ENCODE peak calls at places on chromosomes 13 and 19, in eight cellular contexts. U is AG09309; N is nephron progenitor cell; O is Caki2; X is psoas muscle; I is central memory CD4-positive, alpha-beta T cell; S is NCI-H1436; F is BE2C. C is an unnamed sample.

GRCh38 chr13:92671821-92672220 is 554.8 kb upstream of the GPC6 start:
- DNase-seq in I (no peak), U (no peak), S (no peak), N (no peak), F (no peak), X (no peak), O (no peak), C (no peak)

GRCh38 chr19:13784731-13785452 is 10.4 kb upstream of the ZSWIM4 start:
- DNase-seq in I (peak), O (no peak), F (peak), S (peak), U (no peak), N (peak), X (peak), C (peak)

GRCh38 chr19:10551698-10552301 is 8.1 kb downstream of the ATG4D start:
- DNase-seq in N (no peak), O (no peak), S (peak), U (no peak), X (no peak), F (peak), I (no peak), C (no peak)

GRCh38 chr13:20414475-20415287 is 111.0 kb downstream of the CRYL1 start:
- DNase-seq in X (no peak), F (no peak), O (no peak), I (no peak), U (no peak), S (no peak), N (peak), C (no peak)

GRCh38 chr13:91313103-91313502 is 34.4 kb upstream of the MIR17HG start:
- DNase-seq in U (no peak), O (no peak), S (no peak), F (no peak), X (no peak), N (no peak), I (peak), C (no peak)

GRCh38 chr19:14113762-14114414 is 3.7 kb downstream of the PRKACA start:
- DNase-seq in O (no peak), S (no peak), U (no peak), N (no peak), I (peak), F (no peak), X (peak), C (peak)

GRCh38 chr13:40496035-40496810 is 170.2 kb downstream of the FOXO1 start:
- DNase-seq in S (no peak), O (no peak), N (no peak), F (no peak), U (no peak), X (no peak), I (no peak), C (no peak)

GRCh38 chr13:30846844-30847243 is 59.2 kb upstream of the MEDAG start:
- DNase-seq in O (no peak), F (no peak), S (no peak), I (no peak), U (no peak), N (no peak), X (no peak), C (no peak)

GRCh38 chr13:26377038-26377437 is 123.1 kb downstream of the CDK8 start:
- DNase-seq in U (no peak), S (no peak), F (peak), X (peak), I (no peak), N (peak), O (no peak), C (peak)

GRCh38 chr13:40204246-40204645 is 462.2 kb downstream of the FOXO1 start:
- DNase-seq in I (no peak), O (no peak), S (no peak), N (no peak), F (no peak), X (no peak), U (no peak), C (no peak)

GRCh38 chr13:41546372-41547252 is 89.3 kb downstream of the RGCC start:
- DNase-seq in N (no peak), O (peak), I (no peak), F (no peak), X (no peak), S (no peak), U (peak), C (no peak)

GRCh38 chr19:13437919-13438618 is 68.2 kb downstream of the CACNA1A start:
- DNase-seq in I (no peak), U (no peak), N (no peak), X (no peak), S (no peak), O (no peak), F (no peak), C (no peak)

GRCh38 chr19:14616310-14616870 is 33.5 kb downstream of the CLEC17A start:
- DNase-seq in F (no peak), X (no peak), I (no peak), S (no peak), U (no peak), N (no peak), O (no peak), C (no peak)

GRCh38 chr13:71851541-71851940 is 15.5 kb downstream of the DACH1 start:
- DNase-seq in S (no peak), I (no peak), F (no peak), O (no peak), U (no peak), N (no peak), X (no peak), C (no peak)

GRCh38 chr19:6551607-6552450 is 21.0 kb downstream of the TNFSF9 start:
- DNase-seq in N (peak), U (no peak), S (no peak), I (peak), O (no peak), F (peak), X (no peak), C (peak)

GRCh38 chr19:15337202-15337601 is 4.9 kb upstream of the BRD4 start:
- DNase-seq in N (no peak), S (no peak), X (no peak), U (peak), O (peak), I (no peak), F (no peak), C (no peak)

GRCh38 chr19:35247526-35248309 is 1.1 kb upstream of the LSR start:
- DNase-seq in N (peak), O (peak), X (peak), S (peak), F (no peak), I (peak), U (no peak), C (peak)

GRCh38 chr19:39098365-39099269 is 14.4 kb downstream of the ACP7 start:
- DNase-seq in X (no peak), N (no peak), I (no peak), S (no peak), F (no peak), O (no peak), U (no peak), C (no peak)

GRCh38 chr19:32692727-32693061 is 1.1 kb downstream of the NUDT19 start:
- DNase-seq in F (no peak), O (no peak), I (no peak), U (no peak), N (no peak), X (no peak), S (no peak), C (no peak)

GRCh38 chr13:62126400-62126799 is 710.8 kb upstream of the PCDH20 start:
- DNase-seq in O (no peak), N (no peak), S (no peak), F (no peak), U (no peak), I (no peak), X (no peak), C (no peak)

GRCh38 chr19:18496980-18497256 is 25.0 kb downstream of the ELL start:
- DNase-seq in I (no peak), O (no peak), S (no peak), U (no peak), N (no peak), X (no peak), F (no peak), C (no peak)

GRCh38 chr13:31035162-31035951 is 102.9 kb downstream of the TEX26 start:
- DNase-seq in U (no peak), N (no peak), X (no peak), I (no peak), S (no peak), O (no peak), F (no peak), C (no peak)

GRCh38 chr13:45142440-45143345 is 22.4 kb downstream of the GTF2F2 start:
- DNase-seq in O (peak), F (no peak), U (no peak), S (no peak), X (no peak), I (no peak), N (no peak), C (no peak)

GRCh38 chr19:19463348-19464117 is 51.8 kb downstream of the TSSK6 start:
- DNase-seq in U (peak), F (no peak), S (no peak), X (peak), N (no peak), O (no peak), I (no peak), C (no peak)

GRCh38 chr19:33147538-33147937 is 15.6 kb downstream of the WDR88 start:
- DNase-seq in U (no peak), O (no peak), S (no peak), X (no peak), I (no peak), F (no peak), N (no peak), C (no peak)

GRCh38 chr19:1472227-1473055 is 6.6 kb downstream of the C19orf25 start:
- DNase-seq in O (no peak), N (no peak), S (no peak), U (no peak), F (no peak), X (no peak), I (no peak), C (no peak)

GRCh38 chr13:64591981-64592380 is 2638.2 kb downstream of the PCDH9 start:
- DNase-seq in U (no peak), N (no peak), X (no peak), F (no peak), O (no peak), S (no peak), I (no peak), C (no peak)

GRCh38 chr19:31110331-31110730 is 238.9 kb downstream of the TSHZ3 start:
- DNase-seq in O (no peak), S (no peak), N (peak), X (no peak), F (no peak), U (peak), I (no peak), C (no peak)

GRCh38 chr19:1183543-1184172 is 9.6 kb upstream of the SBNO2 start:
- DNase-seq in I (no peak), N (no peak), X (no peak), F (no peak), S (no peak), O (peak), U (no peak), C (no peak)

GRCh38 chr13:97659602-97660001 is 225.6 kb downstream of the RAP2A start:
- DNase-seq in I (no peak), S (no peak), N (peak), X (no peak), F (peak), U (no peak), O (no peak), C (no peak)

GRCh38 chr19:15237759-15238638 is 5.8 kb upstream of the EPHX3 start:
- DNase-seq in N (no peak), S (no peak), O (no peak), F (no peak), I (no peak), U (no peak), X (no peak), C (no peak)

GRCh38 chr19:44723299-44723951 is 24.5 kb downstream of the CEACAM16 start:
- DNase-seq in X (no peak), O (peak), F (no peak), N (no peak), I (no peak), U (no peak), S (no peak), C (no peak)

GRCh38 chr13:62432906-62433305 is 1017.3 kb upstream of the PCDH20 start:
- DNase-seq in O (no peak), X (no peak), U (no peak), N (no peak), S (no peak), F (no peak), I (no peak), C (no peak)

GRCh38 chr19:2603320-2603719 is 99.2 kb downstream of the GNG7 start:
- DNase-seq in U (no peak), N (no peak), X (peak), F (no peak), O (no peak), I (no peak), S (no peak), C (no peak)

GRCh38 chr19:18185538-18185937 is 7.5 kb upstream of the MPV17L2 start:
- DNase-seq in S (no peak), N (no peak), U (no peak), O (no peak), F (no peak), I (no peak), X (no peak), C (no peak)

GRCh38 chr13:31172535-31172934 is 10.8 kb upstream of the HSPH1 start:
- DNase-seq in U (peak), F (no peak), S (no peak), I (no peak), N (no peak), X (no peak), O (peak), C (no peak)

GRCh38 chr19:43562698-43563241 is 12.6 kb downstream of the XRCC1 start:
- DNase-seq in F (no peak), U (peak), X (peak), O (peak), N (no peak), S (peak), I (peak), C (peak)

C was measured in naive thymus-derived CD4-positive, alpha-beta T cell.